ENCODE peak calls at places on chromosomes 6 and 20, in eight cellular contexts. W is breast epithelium, Q is HepG2, U is transverse colon, I is Panc1, S is prostate gland, O is sigmoid colon, X is HL-60. P is an unnamed sample.

GRCh38 chr6:131787079-131787478 is 20.7 kb upstream of the ENPP1 start:
- DNase-seq in U (no peak), X (no peak), S (no peak), O (no peak), I (no peak), Q (peak), W (no peak), P (no peak)

GRCh38 chr6:44270526-44271405 is 516 bp downstream of the TMEM151B start:
- DNase-seq in O (no peak), W (no peak), I (no peak), Q (no peak), U (no peak), X (no peak), S (no peak), P (no peak)

GRCh38 chr6:91509711-91510110 is 922.8 kb upstream of the MAP3K7 start:
- DNase-seq in U (no peak), Q (no peak), O (no peak), I (no peak), X (no peak), S (peak), W (no peak), P (no peak)

GRCh38 chr6:149453597-149454340 is 31.0 kb downstream of the ZC3H12D start:
- DNase-seq in W (no peak), I (no peak), O (no peak), S (no peak), Q (no peak), X (no peak), U (no peak), P (no peak)

GRCh38 chr6:44064089-44064947 is 62.9 kb downstream of the MRPL14 start:
- DNase-seq in I (no peak), S (no peak), W (no peak), X (no peak), O (peak), U (peak), Q (peak), P (peak)

GRCh38 chr6:118387921-118388701 is 160.0 kb upstream of the PLN start:
- DNase-seq in W (no peak), S (no peak), I (peak), Q (no peak), U (no peak), X (no peak), O (no peak), P (no peak)

GRCh38 chr6:148144917-148145521 is 197.6 kb upstream of the SASH1 start:
- DNase-seq in S (peak), W (peak), O (peak), U (peak), I (peak), X (peak), Q (peak), P (peak)

GRCh38 chr6:117195728-117196127 is 69.6 kb upstream of the VGLL2 start:
- DNase-seq in U (no peak), Q (no peak), I (no peak), W (no peak), O (no peak), S (no peak), X (no peak), P (no peak)

GRCh38 chr6:51648774-51649173 is 438.6 kb downstream of the PKHD1 start:
- DNase-seq in I (no peak), W (no peak), X (no peak), O (no peak), S (no peak), U (no peak), Q (no peak), P (no peak)

GRCh38 chr20:63658749-63659187 is 656 bp downstream of the RTEL1 start:
- DNase-seq in I (no peak), Q (no peak), W (no peak), O (no peak), S (no peak), X (peak), U (no peak), P (no peak)

GRCh38 chr6:167550936-167551633 is 226.2 kb downstream of the TTLL2 start:
- DNase-seq in X (no peak), Q (no peak), I (no peak), S (peak), O (peak), W (no peak), U (peak), P (peak)

GRCh38 chr6:41733349-41733706 is 2.1 kb downstream of the TFEB start:
- DNase-seq in S (no peak), X (no peak), I (no peak), U (no peak), O (no peak), Q (no peak), W (no peak), P (no peak)

GRCh38 chr6:158377866-158378265 is 65.6 kb downstream of the TULP4 start:
- DNase-seq in I (no peak), O (no peak), S (peak), X (no peak), U (no peak), W (peak), Q (no peak), P (no peak)

GRCh38 chr6:73695619-73696421 is at the start of gene CD109:
- DNase-seq in S (peak), I (peak), O (peak), Q (peak), U (peak), W (no peak), X (peak), P (no peak)

DNA sequence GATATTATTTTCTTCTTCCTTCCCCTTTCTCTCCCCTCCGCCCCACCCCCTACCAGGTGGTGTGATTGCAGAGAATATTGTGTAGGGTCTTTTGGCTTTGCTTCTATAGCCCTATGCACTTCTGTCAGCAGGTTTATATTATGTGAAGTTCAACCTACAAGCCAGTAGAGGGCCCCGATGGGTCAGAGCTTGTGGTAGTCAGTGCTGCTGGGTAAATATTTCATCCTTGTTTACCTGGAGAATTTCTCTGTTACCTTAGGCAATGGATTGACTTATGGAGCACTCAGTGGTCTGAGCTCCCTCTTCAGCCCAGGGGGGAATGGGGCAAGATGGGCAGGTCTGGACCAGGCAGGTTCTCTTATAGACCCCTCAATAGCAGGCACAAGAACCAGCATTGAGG is 720.9 kb downstream of the GRIK2 start:
- DNase-seq in I (peak), U (no peak), X (no peak), O (no peak), W (no peak), Q (peak), S (no peak), P (no peak)
- TF ChIP-seq CTCF in I (peak), U (no peak), X (no peak), O (no peak), W (no peak), Q (peak), S (no peak), P (no peak)

DNA sequence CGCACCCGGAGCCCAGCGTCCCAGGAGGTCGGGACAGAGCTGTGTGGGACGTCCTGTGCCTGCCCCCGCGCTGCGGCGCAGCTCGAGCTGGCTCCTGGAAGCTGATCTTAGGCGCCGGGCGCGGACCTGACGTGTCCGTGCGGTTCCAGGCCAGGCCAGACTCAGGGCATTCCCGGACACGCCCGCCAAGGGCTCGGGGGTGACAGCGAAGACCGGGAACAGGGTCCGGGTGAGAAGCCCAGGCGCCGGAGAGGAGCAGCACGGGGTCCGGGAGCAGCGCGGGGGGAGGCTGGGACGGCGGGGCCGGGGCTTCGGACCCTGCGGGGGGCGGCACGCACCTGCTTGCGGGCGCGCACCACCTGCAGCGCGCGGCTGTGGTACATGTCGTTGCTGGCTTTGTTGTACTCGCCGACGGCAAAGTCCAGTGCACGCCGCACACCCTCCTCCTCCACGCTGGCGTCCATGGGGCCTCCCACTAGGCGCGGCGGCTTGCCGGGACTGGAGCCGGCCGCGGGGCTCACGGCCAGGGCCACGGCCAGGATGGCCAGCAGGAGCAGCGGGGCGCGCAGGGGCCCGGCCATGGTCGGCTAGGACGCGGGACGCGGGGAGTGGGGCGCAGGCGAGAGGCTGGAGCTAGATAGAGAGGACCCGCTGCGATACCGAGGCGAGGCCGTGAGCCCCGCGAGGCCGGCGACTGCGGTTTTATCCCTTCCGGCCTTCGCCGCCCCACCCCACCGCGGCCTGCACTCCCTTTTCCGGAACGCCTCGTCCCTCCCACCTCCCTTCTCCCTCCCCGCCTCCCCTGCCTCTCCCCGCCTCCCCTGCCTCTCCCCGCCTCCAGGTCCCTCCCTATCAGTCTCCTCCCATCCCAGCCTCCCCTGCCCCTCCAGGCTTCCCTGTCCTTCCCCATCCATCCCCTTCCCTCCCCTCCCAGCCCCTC is at the start of gene CST3:
- DNase-seq in S (peak), X (peak), Q (peak), U (peak), W (peak), I (peak), O (peak), P (peak)
- TF ChIP-seq POLR2AphosphoS5 in S (peak), X (no peak), Q (peak), U (peak), W (peak), I (peak), O (peak), P (peak)

DNA sequence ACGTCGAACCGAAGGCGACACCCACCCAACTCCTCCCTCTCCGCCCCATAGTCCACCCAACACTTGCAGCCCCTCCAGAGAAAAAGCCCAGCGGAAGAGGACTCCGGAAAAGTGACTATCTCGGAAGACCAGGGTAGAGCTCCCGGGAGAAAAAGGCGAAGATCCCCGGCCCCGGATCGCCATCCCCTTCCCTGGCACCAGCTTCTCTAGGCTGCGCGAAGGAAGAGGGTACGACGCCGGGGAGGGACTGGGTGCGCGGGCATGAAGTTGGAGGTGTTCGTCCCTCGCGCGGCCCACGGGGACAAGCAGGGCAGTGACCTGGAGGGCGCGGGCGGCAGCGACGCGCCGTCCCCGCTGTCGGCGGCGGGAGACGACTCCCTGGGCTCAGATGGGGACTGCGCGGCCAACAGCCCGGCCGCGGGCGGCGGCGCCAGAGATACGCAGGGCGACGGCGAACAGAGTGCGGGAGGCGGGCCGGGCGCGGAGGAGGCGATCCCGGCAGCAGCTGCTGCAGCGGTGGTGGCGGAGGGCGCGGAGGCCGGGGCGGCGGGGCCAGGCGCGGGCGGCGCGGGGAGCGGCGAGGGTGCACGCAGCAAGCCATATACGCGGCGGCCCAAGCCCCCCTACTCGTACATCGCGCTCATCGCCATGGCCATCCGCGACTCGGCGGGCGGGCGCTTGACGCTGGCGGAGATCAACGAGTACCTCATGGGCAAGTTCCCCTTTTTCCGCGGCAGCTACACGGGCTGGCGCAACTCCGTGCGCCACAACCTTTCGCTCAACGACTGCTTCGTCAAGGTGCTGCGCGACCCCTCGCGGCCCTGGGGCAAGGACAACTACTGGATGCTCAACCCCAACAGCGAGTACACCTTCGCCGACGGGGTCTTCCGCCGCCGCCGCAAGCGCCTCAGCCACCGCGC is 806 bp downstream of the FOXQ1 start:
- DNase-seq in Q (no peak), W (no peak), I (no peak), O (no peak), X (peak), S (peak), U (no peak), P (no peak)
- TF ChIP-seq CTCF in Q (peak), W (no peak), I (no peak), O (no peak), X (no peak), S (no peak), U (no peak), P (no peak)

DNA sequence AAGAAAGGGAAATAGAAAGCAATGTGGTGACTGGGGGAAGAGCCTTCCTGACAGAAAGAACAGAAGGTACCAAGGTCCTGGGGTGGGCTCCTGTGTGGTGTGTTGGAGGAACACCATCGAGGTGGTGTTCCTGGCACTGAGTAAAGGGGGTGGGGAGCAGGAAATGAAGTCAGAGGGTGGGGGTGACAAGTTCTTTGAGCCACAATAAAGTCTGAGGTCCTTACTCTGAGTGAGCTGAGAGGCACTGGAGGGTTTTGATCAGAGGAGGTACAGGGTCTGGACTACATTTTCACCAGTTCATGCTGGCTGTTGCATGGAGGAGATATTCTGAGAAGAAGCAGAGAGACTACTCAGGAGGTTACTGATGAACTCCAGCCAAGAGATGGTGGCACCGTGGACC is 198.2 kb downstream of the GMPR start:
- DNase-seq in X (no peak), Q (no peak), U (peak), O (no peak), I (no peak), W (no peak), S (no peak), P (no peak)
- TF ChIP-seq POLR2AphosphoS5 in X (no peak), Q (no peak), U (no peak), O (no peak), I (no peak), W (no peak), S (no peak), P (no peak)

GRCh38 chr6:143538374-143538773 is 26.9 kb upstream of the FUCA2 start:
- DNase-seq in Q (no peak), O (no peak), U (no peak), W (no peak), S (no peak), X (no peak), I (no peak), P (no peak)

GRCh38 chr6:143535189-143535614 is 23.7 kb upstream of the FUCA2 start:
- DNase-seq in W (no peak), S (no peak), U (no peak), O (no peak), Q (peak), X (no peak), I (no peak), P (no peak)

GRCh38 chr6:143539106-143539505 is 27.6 kb upstream of the FUCA2 start:
- DNase-seq in Q (no peak), W (no peak), U (no peak), X (no peak), O (no peak), S (no peak), I (no peak), P (no peak)

GRCh38 chr6:143536461-143536865 is 24.9 kb upstream of the FUCA2 start:
- DNase-seq in I (no peak), S (peak), U (peak), X (no peak), W (no peak), O (no peak), Q (no peak), P (peak)

GRCh38 chr6:143536866-143537691 is 25.6 kb upstream of the FUCA2 start:
- DNase-seq in W (no peak), S (peak), X (no peak), O (peak), U (peak), I (peak), Q (peak), P (peak)
- TF ChIP-seq CTCF in W (no peak), S (no peak), X (peak), O (no peak), U (peak), I (peak), Q (peak), P (no peak)

GRCh38 chr6:159788757-159789376 is 535 bp downstream of the TCP1 start:
- DNase-seq in O (peak), I (no peak), S (peak), W (peak), Q (peak), X (no peak), U (peak), P (peak)
- TF ChIP-seq POLR2AphosphoS5 in O (no peak), I (no peak), S (no peak), W (no peak), Q (no peak), X (no peak), U (peak), P (peak)

P was measured in stomach.